ENCODE peak calls at places on chromosomes 7 and 10, in six cellular contexts. F, Z, U, I, J and D are unnamed samples.

GRCh38 chr7:104900525-104900924 is 113.5 kb upstream of the KMT2E start:
- DNase-seq in I (no peak), J (no peak), U (no peak), F (no peak), Z (no peak), D (no peak)

GRCh38 chr7:131819891-131820290 is 263.5 kb upstream of the PODXL start:
- DNase-seq in Z (no peak), J (no peak), F (no peak), I (no peak), U (no peak), D (no peak)

GRCh38 chr7:41003031-41003925 is 699.6 kb downstream of the INHBA start:
- DNase-seq in J (no peak), Z (peak), I (peak), U (no peak), F (no peak), D (peak)

GRCh38 chr10:57338823-57339558 is 928.7 kb downstream of the IPMK start:
- DNase-seq in I (peak), Z (peak), U (no peak), J (peak), F (no peak), D (peak)

GRCh38 chr10:82206831-82207230 is 331.8 kb downstream of the NRG3 start:
- DNase-seq in F (no peak), U (no peak), I (no peak), J (no peak), Z (no peak), D (no peak)

GRCh38 chr10:95401704-95402469 is 111.1 kb upstream of the PDLIM1 start:
- DNase-seq in F (no peak), Z (no peak), I (no peak), U (no peak), J (no peak), D (no peak)

GRCh38 chr10:30986027-30986672 is 45.5 kb downstream of the ZNF438 start:
- DNase-seq in J (peak), I (no peak), Z (peak), F (no peak), U (no peak), D (peak)

GRCh38 chr7:155761162-155761561 is 51.1 kb downstream of the SHH start:
- DNase-seq in Z (no peak), U (no peak), J (no peak), I (no peak), F (no peak), D (no peak)

GRCh38 chr10:49612513-49613159 is 1.2 kb upstream of the CHAT start:
- DNase-seq in Z (no peak), F (no peak), I (no peak), U (peak), J (no peak), D (no peak)

GRCh38 chr10:132391372-132392020 is 5.5 kb upstream of the PWWP2B start:
- DNase-seq in F (no peak), U (peak), I (no peak), Z (no peak), J (no peak), D (no peak)

GRCh38 chr7:34709771-34710170 is 51.8 kb downstream of the NPSR1 start:
- DNase-seq in F (no peak), U (no peak), I (no peak), Z (no peak), J (no peak), D (no peak)

GRCh38 chr7:155377837-155378579 is 79.9 kb upstream of the EN2 start:
- DNase-seq in Z (peak), F (no peak), J (no peak), I (no peak), U (no peak), D (no peak)

GRCh38 chr7:90709501-90710465 is 113.7 kb downstream of the CDK14 start:
- DNase-seq in I (peak), Z (peak), U (no peak), J (no peak), F (no peak), D (peak)

GRCh38 chr7:112233048-112233697 is 26.7 kb downstream of the ZNF277 start:
- DNase-seq in F (no peak), Z (no peak), J (no peak), I (no peak), U (no peak), D (peak)

GRCh38 chr10:124874-125273 is 10.4 kb upstream of the ZMYND11 start:
- DNase-seq in U (no peak), I (no peak), J (no peak), Z (no peak), F (no peak), D (no peak)

GRCh38 chr10:75851946-75852345 is 420.5 kb downstream of the LRMDA start:
- DNase-seq in I (no peak), U (no peak), F (no peak), J (no peak), Z (no peak), D (no peak)

GRCh38 chr7:47314728-47315601 is 266.9 kb downstream of the TNS3 start:
- DNase-seq in Z (peak), F (no peak), I (no peak), U (peak), J (peak), D (peak)

GRCh38 chr10:59771162-59771807 is 18.0 kb upstream of the MRLN start:
- DNase-seq in J (no peak), F (no peak), U (no peak), I (no peak), Z (no peak), D (no peak)

GRCh38 chr10:100668001-100668400 is 77.4 kb upstream of the PAX2 start:
- DNase-seq in Z (no peak), U (no peak), I (no peak), F (no peak), J (no peak), D (no peak)

GRCh38 chr10:80196270-80196949 is 8.9 kb downstream of the ANXA11 start:
- DNase-seq in F (no peak), I (peak), Z (peak), J (no peak), U (no peak), D (peak)

GRCh38 chr7:28939844-28940243 is 18.3 kb downstream of the TRIL start:
- DNase-seq in I (no peak), U (no peak), J (no peak), F (no peak), Z (no peak), D (no peak)

GRCh38 chr7:29878081-29878688 is 71.9 kb downstream of the WIPF3 start:
- DNase-seq in U (no peak), F (no peak), I (peak), Z (peak), J (peak), D (peak)

GRCh38 chr7:70432567-70433001 is 699.4 kb upstream of the GALNT17 start:
- DNase-seq in J (no peak), F (no peak), U (peak), I (no peak), Z (no peak), D (no peak)

GRCh38 chr10:70853031-70853430 is 35.3 kb downstream of the PCBD1 start:
- DNase-seq in F (no peak), U (no peak), Z (no peak), I (no peak), J (no peak), D (no peak)

GRCh38 chr10:8990280-8990987 is 935.9 kb downstream of the GATA3 start:
- DNase-seq in U (no peak), Z (no peak), F (no peak), I (no peak), J (no peak), D (no peak)

GRCh38 chr10:58488921-58489320 is 23.8 kb upstream of the BICC1 start:
- DNase-seq in I (no peak), J (no peak), U (no peak), F (no peak), Z (peak), D (peak)

GRCh38 chr7:25894002-25894901 is 257.7 kb upstream of the NFE2L3 start:
- DNase-seq in U (no peak), F (no peak), I (peak), J (no peak), Z (no peak), D (no peak)

GRCh38 chr7:98622926-98623325 is 5.8 kb downstream of the NPTX2 start:
- DNase-seq in I (no peak), Z (no peak), J (no peak), U (no peak), F (no peak), D (no peak)

GRCh38 chr7:24975172-24975571 is 4.8 kb downstream of the OSBPL3 start:
- DNase-seq in Z (no peak), J (no peak), F (no peak), U (no peak), I (no peak), D (no peak)

GRCh38 chr10:21292763-21293517 is 232.5 kb downstream of the SKIDA1 start:
- DNase-seq in U (peak), I (no peak), F (no peak), J (peak), Z (peak), D (peak)

GRCh38 chr7:102472126-102473041 is 6.3 kb downstream of the POLR2J start:
- DNase-seq in J (no peak), I (no peak), Z (no peak), F (no peak), U (peak), D (no peak)

GRCh38 chr10:71649631-71650030 is 69.9 kb downstream of the C10orf105 start:
- DNase-seq in J (no peak), F (no peak), U (no peak), I (peak), Z (no peak), D (no peak)

GRCh38 chr7:66939325-66939724 is 18.3 kb downstream of the TMEM248 start:
- DNase-seq in U (no peak), I (no peak), F (no peak), J (no peak), Z (no peak), D (no peak)

GRCh38 chr10:89923661-89924060 is 222.3 kb downstream of the KIF20B start:
- DNase-seq in Z (no peak), J (no peak), U (no peak), F (no peak), I (no peak), D (no peak)

GRCh38 chr10:4825868-4826787 is at the start of gene AKR1E2:
- DNase-seq in J (peak), I (no peak), Z (peak), U (peak), F (no peak), D (peak)

GRCh38 chr10:15035385-15036301 is 8.1 kb upstream of the OLAH start:
- DNase-seq in J (peak), Z (peak), F (no peak), I (no peak), U (no peak), D (peak)

GRCh38 chr7:7446616-7447015 is 89.1 kb downstream of the COL28A1 start:
- DNase-seq in Z (no peak), U (no peak), F (no peak), I (no peak), J (no peak), D (no peak)

GRCh38 chr10:13054844-13055243 is 45.1 kb upstream of the OPTN start:
- DNase-seq in I (no peak), Z (no peak), U (no peak), F (no peak), J (no peak), D (no peak)
- H3K27ac ChIP-seq in I (no peak), Z (no peak), U (no peak), F (no peak), J (no peak), D (no peak)

GRCh38 chr7:148037049-148037448 is 553.5 kb upstream of the C7orf33 start:
- DNase-seq in F (no peak), I (no peak), Z (no peak), J (no peak), U (no peak), D (no peak)
- H3K27ac ChIP-seq in F (no peak), I (no peak), Z (no peak), J (no peak), U (no peak), D (no peak)

GRCh38 chr7:50355817-50356178 is 51.3 kb downstream of the IKZF1 start:
- DNase-seq in F (no peak), J (no peak), Z (no peak), U (peak), I (no peak), D (no peak)

GRCh38 chr7:50356945-50357268 is 52.4 kb downstream of the IKZF1 start:
- DNase-seq in F (no peak), Z (no peak), I (no peak), J (no peak), U (no peak), D (no peak)

GRCh38 chr7:50357346-50357745 is 52.8 kb downstream of the IKZF1 start:
- DNase-seq in F (no peak), U (no peak), Z (no peak), J (no peak), I (no peak), D (no peak)

GRCh38 chr7:50358306-50358705 is 53.8 kb downstream of the IKZF1 start:
- DNase-seq in Z (no peak), J (no peak), F (no peak), I (no peak), U (no peak), D (no peak)

DNA sequence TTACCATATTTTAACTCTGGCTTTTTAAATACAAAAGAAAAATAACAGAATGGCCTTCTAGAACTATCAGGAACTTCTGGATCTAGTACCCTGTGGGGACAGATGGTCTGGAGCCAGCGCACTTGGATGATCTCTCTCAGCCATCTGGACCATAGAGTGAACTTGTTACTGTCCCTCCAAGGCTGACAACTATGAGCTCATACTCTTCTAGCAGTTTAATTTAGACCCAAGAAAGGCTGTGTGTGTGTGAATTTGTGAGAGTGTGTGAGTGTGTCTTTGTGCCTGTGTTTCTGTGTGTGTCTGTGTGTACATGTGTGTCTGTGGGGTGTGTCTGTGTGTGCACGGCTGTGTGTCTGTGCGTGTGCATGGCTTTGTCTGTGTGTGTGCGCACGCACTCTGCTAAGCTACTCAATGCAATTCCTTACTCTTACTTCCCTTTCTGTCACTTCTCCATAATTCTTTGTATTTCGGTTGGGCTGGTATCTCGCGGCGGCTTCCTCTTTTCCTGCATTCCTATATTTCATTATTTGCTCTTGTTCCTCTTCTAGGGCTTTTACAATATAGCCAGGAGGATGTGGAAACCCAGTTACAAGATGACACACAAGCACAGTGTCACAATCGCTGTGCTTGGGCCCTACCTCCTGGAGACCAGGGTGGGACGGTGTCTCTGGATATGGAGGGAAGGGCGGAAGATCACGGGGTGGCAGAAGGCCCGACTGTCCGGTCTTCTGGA is 51.9 kb downstream of the IKZF1 start:
- DNase-seq in U (peak), J (no peak), I (no peak), Z (no peak), F (no peak), D (no peak)
- H3K27ac ChIP-seq in U (no peak), J (no peak), I (no peak), Z (no peak), F (no peak), D (no peak)

GRCh38 chr7:95602421-95602820 is 6.1 kb upstream of the PDK4 start:
- DNase-seq in Z (no peak), I (no peak), F (no peak), U (peak), J (no peak), D (no peak)
- H3K27ac ChIP-seq in Z (no peak), I (no peak), F (no peak), U (no peak), J (no peak), D (no peak)

GRCh38 chr7:97005764-97006145 is 402 bp downstream of the DLX6 start:
- DNase-seq in F (no peak), U (no peak), Z (no peak), J (no peak), I (no peak), D (peak)
- H3K27ac ChIP-seq in F (no peak), U (no peak), Z (no peak), J (peak), I (no peak), D (no peak)

GRCh38 chr10:114557854-114558253 is 100.2 kb downstream of the ABLIM1 start:
- DNase-seq in I (no peak), F (no peak), J (no peak), U (no peak), Z (no peak), D (no peak)

GRCh38 chr10:114565066-114565465 is 93.0 kb downstream of the ABLIM1 start:
- DNase-seq in U (no peak), Z (peak), I (no peak), J (no peak), F (no peak), D (no peak)

GRCh38 chr10:114560144-114560543 is 97.9 kb downstream of the ABLIM1 start:
- DNase-seq in F (no peak), I (no peak), U (no peak), J (no peak), Z (no peak), D (no peak)

GRCh38 chr10:114556236-114557122 is 101.6 kb downstream of the ABLIM1 start:
- DNase-seq in U (no peak), J (no peak), I (no peak), F (no peak), Z (no peak), D (no peak)

GRCh38 chr10:114561008-114561523 is 97.0 kb downstream of the ABLIM1 start:
- DNase-seq in Z (no peak), F (no peak), I (no peak), U (no peak), J (no peak), D (no peak)
- H3K27ac ChIP-seq in Z (no peak), F (no peak), I (no peak), U (no peak), J (no peak), D (no peak)

GRCh38 chr7:15707570-15707969 is 21.1 kb upstream of the MEOX2 start:
- DNase-seq in F (no peak), J (no peak), U (no peak), I (no peak), Z (no peak), D (no peak)
- H3K27ac ChIP-seq in F (no peak), J (no peak), U (no peak), I (no peak), Z (no peak), D (no peak)